ENCODE peak calls at places on chromosome 6, in seven cellular contexts. E, T, I, V, P, R and K are unnamed samples.

GRCh38 chr6:158796353-158796752 is 22.8 kb downstream of the EZR start:
- DNase-seq in E (no peak), T (no peak), I (no peak), V (no peak), P (no peak), R (no peak), K (no peak)

GRCh38 chr6:26500102-26500501 is at the start of gene BTN1A1:
- DNase-seq in E (no peak), T (no peak), I (no peak), V (no peak), P (no peak), R (no peak), K (no peak)

GRCh38 chr6:83221886-83222479 is 28.8 kb downstream of the RWDD2A start:
- DNase-seq in E (no peak), T (no peak), I (peak), V (no peak), P (no peak), R (no peak), K (peak)

GRCh38 chr6:104252276-104252675 is 607.4 kb downstream of the HACE1 start:
- DNase-seq in E (no peak), T (no peak), I (no peak), V (no peak), P (no peak), R (no peak), K (no peak)

GRCh38 chr6:25665455-25665854 is 13.4 kb downstream of the SCGN start:
- DNase-seq in E (no peak), T (no peak), I (no peak), V (no peak), P (no peak), R (no peak), K (no peak)

GRCh38 chr6:30357678-30358339 is 12.9 kb downstream of the RPP21 start:
- DNase-seq in E (peak), T (no peak), I (peak), V (no peak), P (no peak), R (peak), K (peak)

GRCh38 chr6:122798099-122798641 is 9.1 kb downstream of the SMPDL3A start:
- DNase-seq in E (no peak), T (no peak), I (no peak), V (no peak), P (no peak), R (peak), K (peak)

GRCh38 chr6:146543940-146544661 is 468 bp downstream of the RAB32 start:
- DNase-seq in E (peak), T (peak), I (no peak), V (peak), P (peak), R (no peak), K (no peak)

GRCh38 chr6:152099816-152100618 is 292.5 kb downstream of the ESR1 start:
- DNase-seq in E (no peak), T (peak), I (no peak), V (peak), P (peak), R (no peak), K (no peak)

GRCh38 chr6:3701631-3702030 is 49.9 kb downstream of the PXDC1 start:
- DNase-seq in E (no peak), T (no peak), I (no peak), V (no peak), P (no peak), R (no peak), K (no peak)

GRCh38 chr6:61833176-61833716 is 452.8 kb downstream of the KHDRBS2 start:
- DNase-seq in E (no peak), T (no peak), I (no peak), V (no peak), P (no peak), R (no peak), K (no peak)

GRCh38 chr6:85460951-85461805 is 11.3 kb downstream of the NT5E start:
- DNase-seq in E (no peak), T (no peak), I (peak), V (no peak), P (no peak), R (peak), K (no peak)

GRCh38 chr6:2750832-2751231 is at the start of gene MYLK4:
- DNase-seq in E (no peak), T (no peak), I (no peak), V (no peak), P (no peak), R (no peak), K (no peak)

GRCh38 chr6:17032595-17033591 is 69.0 kb upstream of the STMND1 start:
- DNase-seq in E (peak), T (peak), I (no peak), V (peak), P (no peak), R (peak), K (no peak)

GRCh38 chr6:130583268-130583667 is 217.5 kb downstream of the TMEM200A start:
- DNase-seq in E (no peak), T (no peak), I (no peak), V (no peak), P (no peak), R (no peak), K (no peak)

GRCh38 chr6:139531148-139531547 is 156.7 kb upstream of the CITED2 start:
- DNase-seq in E (no peak), T (no peak), I (peak), V (no peak), P (no peak), R (no peak), K (no peak)

GRCh38 chr6:125930810-125931418 is 25.7 kb upstream of the HINT3 start:
- DNase-seq in E (no peak), T (no peak), I (no peak), V (no peak), P (no peak), R (no peak), K (no peak)

GRCh38 chr6:5425267-5425666 is 164.0 kb downstream of the FARS2 start:
- DNase-seq in E (no peak), T (no peak), I (no peak), V (no peak), P (no peak), R (no peak), K (no peak)